ENCODE peak calls at places on chromosomes 12 and 14, in eight cellular contexts. Q is HepG2, X is transverse colon, W is neural crest cell, M is pancreas, N is fibroblast of mammary gland, O is tibial nerve, E is GM20000. V is an unnamed sample.

GRCh38 chr12:131755305-131756113 is 44.6 kb downstream of the SFSWAP start:
- DNase-seq in Q (peak), X (no peak), W (no peak), M (no peak), N (peak), O (no peak), E (peak), V (peak)

GRCh38 chr12:1205512-1206060 is 214.6 kb downstream of the ERC1 start:
- DNase-seq in Q (no peak), X (no peak), W (no peak), M (no peak), N (peak), O (no peak), E (no peak), V (no peak)

GRCh38 chr14:75069811-75070145 is 337 bp downstream of the ZC2HC1C start:
- DNase-seq in Q (peak), X (no peak), W (no peak), M (no peak), N (no peak), O (peak), E (no peak), V (no peak)

GRCh38 chr12:77686760-77687159 is 143.9 kb upstream of the NAV3 start:
- DNase-seq in Q (no peak), X (no peak), W (no peak), M (no peak), N (peak), O (no peak), E (no peak), V (no peak)

GRCh38 chr12:100919116-100919515 is 124.5 kb downstream of the ANO4 start:
- DNase-seq in Q (no peak), X (no peak), W (no peak), M (no peak), N (peak), O (no peak), E (no peak), V (no peak)

GRCh38 chr12:53974084-53975018 is at the start of gene HOTAIR:
- DNase-seq in Q (no peak), X (no peak), W (no peak), M (no peak), N (no peak), O (no peak), E (peak), V (peak)

GRCh38 chr12:123043536-123044001 is 63.1 kb downstream of the ARL6IP4 start:
- DNase-seq in Q (peak), X (peak), W (peak), M (peak), N (peak), O (peak), E (peak), V (peak)

GRCh38 chr14:67112344-67112743 is 76.9 kb upstream of the GARIN2 start:
- DNase-seq in Q (no peak), X (no peak), W (no peak), M (no peak), N (no peak), O (no peak), E (no peak), V (no peak)

GRCh38 chr14:94010625-94011024 is 13.5 kb downstream of the CCDC197 start:
- DNase-seq in Q (no peak), X (no peak), W (no peak), M (no peak), N (no peak), O (no peak), E (no peak), V (no peak)

GRCh38 chr12:38544357-38545066 is 227.9 kb downstream of the ALG10B start:
- DNase-seq in Q (no peak), X (no peak), W (peak), M (no peak), N (no peak), O (no peak), E (no peak), V (peak)
- TF ChIP-seq CTCF in Q (no peak), X (no peak), W (no peak), M (no peak), N (no peak), O (no peak), E (no peak), V (no peak)

GRCh38 chr14:23347406-23348296 is 5.0 kb downstream of the SLC22A17 start:
- DNase-seq in Q (no peak), X (no peak), W (no peak), M (no peak), N (no peak), O (no peak), E (peak), V (no peak)

GRCh38 chr14:23346693-23347405 is 5.8 kb downstream of the SLC22A17 start:
- DNase-seq in Q (no peak), X (no peak), W (no peak), M (no peak), N (no peak), O (no peak), E (no peak), V (no peak)

GRCh38 chr14:23348297-23348655 is 4.4 kb downstream of the SLC22A17 start:
- DNase-seq in Q (no peak), X (no peak), W (no peak), M (no peak), N (no peak), O (no peak), E (peak), V (no peak)

GRCh38 chr14:23345987-23346692 is 6.5 kb downstream of the SLC22A17 start:
- DNase-seq in Q (peak), X (no peak), W (no peak), M (no peak), N (no peak), O (no peak), E (no peak), V (no peak)

DNA sequence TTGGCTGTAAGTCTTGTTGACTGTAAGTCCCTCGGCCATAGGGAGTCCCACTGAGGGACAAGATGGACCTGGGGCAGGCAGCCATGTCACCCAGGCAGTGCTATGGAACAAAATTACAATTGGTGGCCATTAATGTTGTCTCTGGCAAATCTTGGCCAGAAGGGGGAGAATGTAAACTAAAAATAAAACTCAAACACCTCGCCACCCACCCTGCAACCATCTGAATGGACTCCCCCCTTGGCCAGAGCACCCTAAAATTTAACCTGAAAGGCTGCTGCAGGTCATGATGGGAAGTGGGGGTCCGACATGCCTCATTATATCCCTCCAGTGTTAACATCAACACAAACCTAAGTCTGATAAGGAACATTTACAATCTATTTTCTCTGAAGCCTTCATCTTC is 8.2 kb downstream of the SLC22A17 start:
- DNase-seq in Q (no peak), X (no peak), W (no peak), M (no peak), N (no peak), O (no peak), E (no peak), V (no peak)
- TF ChIP-seq CTCF in Q (peak), X (no peak), W (peak), M (no peak), N (no peak), O (no peak), E (no peak), V (no peak)

DNA sequence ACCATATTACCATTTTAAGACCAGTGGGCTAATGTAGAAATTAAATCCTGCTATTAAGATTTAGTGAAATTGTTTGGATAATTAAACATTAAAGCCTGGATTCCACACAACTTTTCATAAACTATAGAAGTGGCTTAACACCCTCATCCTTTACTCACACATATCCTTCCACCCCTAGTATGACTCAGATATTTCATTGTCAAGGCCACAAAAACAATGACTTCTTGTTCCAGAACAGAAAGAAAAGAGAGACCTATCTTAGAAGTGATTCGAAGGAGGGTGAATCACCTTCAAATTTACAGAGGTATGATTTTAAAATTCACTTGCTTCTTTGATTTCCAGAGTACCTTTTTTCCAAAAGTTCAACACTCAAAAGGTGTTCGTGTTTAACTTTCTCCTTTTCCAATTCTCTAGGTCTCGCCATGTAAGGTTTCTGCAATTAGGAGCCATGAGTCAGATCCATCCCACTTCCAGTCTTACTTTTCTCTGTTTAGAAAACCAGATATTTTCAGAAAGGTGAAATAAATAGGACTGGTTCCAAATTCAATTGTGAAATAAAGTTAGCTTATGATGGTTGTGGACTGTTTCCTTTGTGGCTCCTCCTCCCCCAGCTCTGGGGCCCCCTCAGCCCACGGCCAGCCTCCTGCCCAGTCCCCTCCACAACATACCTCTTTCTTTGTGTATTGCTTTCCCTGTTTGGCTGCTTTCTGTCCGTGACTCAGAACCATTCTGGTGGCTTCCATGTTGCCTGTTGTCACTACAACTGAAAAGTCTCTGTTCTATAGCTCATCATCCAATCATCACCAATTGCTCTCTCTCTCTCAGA is 24.6 kb upstream of the MGP start:
- DNase-seq in Q (no peak), X (no peak), W (no peak), M (no peak), N (peak), O (no peak), E (no peak), V (peak)
- TF ChIP-seq CTCF in Q (no peak), X (no peak), W (no peak), M (no peak), N (no peak), O (no peak), E (no peak), V (no peak)

GRCh38 chr14:59267046-59267445 is 78.6 kb downstream of the DAAM1 start:
- DNase-seq in Q (no peak), X (no peak), W (no peak), M (no peak), N (no peak), O (no peak), E (no peak), V (no peak)

GRCh38 chr14:59261334-59261733 is 72.9 kb downstream of the DAAM1 start:
- DNase-seq in Q (peak), X (no peak), W (no peak), M (no peak), N (no peak), O (no peak), E (no peak), V (no peak)

GRCh38 chr14:59265808-59266207 is 77.3 kb downstream of the DAAM1 start:
- DNase-seq in Q (no peak), X (peak), W (no peak), M (no peak), N (peak), O (no peak), E (no peak), V (peak)

GRCh38 chr14:59268011-59268410 is 79.5 kb downstream of the DAAM1 start:
- DNase-seq in Q (no peak), X (no peak), W (no peak), M (no peak), N (peak), O (no peak), E (no peak), V (peak)

DNA sequence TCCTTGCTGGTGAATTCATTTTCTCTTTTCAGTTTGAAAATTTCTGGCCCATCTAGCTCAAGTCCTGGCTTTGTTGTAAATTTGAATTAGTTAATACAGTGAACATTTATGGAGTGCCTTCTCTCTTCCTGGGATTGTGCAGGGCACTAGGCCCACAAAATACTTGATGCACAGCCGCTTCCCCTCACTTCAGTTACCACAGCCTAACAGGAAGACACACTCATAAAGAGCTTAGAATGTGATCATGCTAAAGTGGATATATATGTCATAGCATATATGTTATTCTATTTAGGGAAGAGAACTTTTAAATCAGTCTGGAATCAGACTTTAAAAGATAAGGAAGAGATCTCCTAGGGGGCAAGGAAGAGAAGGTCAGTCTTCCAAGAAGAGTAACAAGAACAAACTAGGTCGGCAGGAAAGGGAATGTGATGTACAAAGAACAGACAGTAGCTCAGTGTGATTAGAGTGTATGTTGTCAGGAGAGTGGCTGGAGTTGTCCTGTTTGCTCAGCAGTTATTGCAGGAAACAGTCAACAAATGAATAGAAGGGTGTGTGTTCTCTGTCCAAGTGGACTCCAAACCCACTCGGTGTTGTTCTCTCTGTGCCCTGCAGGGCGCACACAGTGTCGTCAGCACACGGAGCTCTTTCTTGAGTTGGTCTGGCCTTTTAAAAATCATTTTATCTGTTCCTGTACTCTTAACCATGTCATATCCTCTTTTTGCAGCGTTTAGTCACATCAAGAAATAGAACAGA is 74.4 kb downstream of the DAAM1 start:
- DNase-seq in Q (peak), X (peak), W (peak), M (no peak), N (no peak), O (no peak), E (no peak), V (no peak)
- TF ChIP-seq CTCF in Q (peak), X (peak), W (peak), M (no peak), N (no peak), O (peak), E (no peak), V (no peak)

DNA sequence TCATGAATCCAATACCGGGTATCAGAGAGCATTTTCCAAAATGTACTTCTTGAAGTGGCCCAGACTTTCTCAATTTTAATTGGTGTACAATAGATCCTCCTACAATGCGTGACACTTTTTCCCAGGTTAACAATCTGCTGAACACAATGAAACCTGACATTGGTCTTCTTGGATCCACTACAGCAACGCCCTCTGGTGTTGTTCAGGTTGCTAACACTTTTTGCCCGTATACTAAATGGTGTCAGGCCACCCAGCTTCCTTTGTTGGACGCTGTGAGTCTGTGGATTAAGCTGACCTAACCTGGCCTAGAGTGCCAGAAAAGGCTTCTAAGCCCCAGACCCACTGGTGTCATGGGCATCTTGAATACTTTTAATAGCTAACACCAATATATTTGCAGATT is 89.2 kb downstream of the KCNK10 start:
- DNase-seq in Q (peak), X (no peak), W (no peak), M (no peak), N (peak), O (no peak), E (peak), V (peak)
- TF ChIP-seq CTCF in Q (peak), X (peak), W (peak), M (no peak), N (peak), O (no peak), E (no peak), V (peak)

GRCh38 chr14:68449565-68450295 is 343.1 kb downstream of the ZFP36L1 start:
- DNase-seq in Q (no peak), X (no peak), W (no peak), M (no peak), N (no peak), O (no peak), E (no peak), V (no peak)

GRCh38 chr14:68451676-68452387 is 341.0 kb downstream of the ZFP36L1 start:
- DNase-seq in Q (no peak), X (no peak), W (no peak), M (no peak), N (peak), O (peak), E (no peak), V (no peak)

GRCh38 chr14:68448379-68448778 is 344.5 kb downstream of the ZFP36L1 start:
- DNase-seq in Q (no peak), X (no peak), W (no peak), M (no peak), N (no peak), O (no peak), E (no peak), V (no peak)

GRCh38 chr14:68447581-68448281 is 345.1 kb downstream of the ZFP36L1 start:
- DNase-seq in Q (no peak), X (no peak), W (no peak), M (no peak), N (no peak), O (no peak), E (no peak), V (no peak)

DNA sequence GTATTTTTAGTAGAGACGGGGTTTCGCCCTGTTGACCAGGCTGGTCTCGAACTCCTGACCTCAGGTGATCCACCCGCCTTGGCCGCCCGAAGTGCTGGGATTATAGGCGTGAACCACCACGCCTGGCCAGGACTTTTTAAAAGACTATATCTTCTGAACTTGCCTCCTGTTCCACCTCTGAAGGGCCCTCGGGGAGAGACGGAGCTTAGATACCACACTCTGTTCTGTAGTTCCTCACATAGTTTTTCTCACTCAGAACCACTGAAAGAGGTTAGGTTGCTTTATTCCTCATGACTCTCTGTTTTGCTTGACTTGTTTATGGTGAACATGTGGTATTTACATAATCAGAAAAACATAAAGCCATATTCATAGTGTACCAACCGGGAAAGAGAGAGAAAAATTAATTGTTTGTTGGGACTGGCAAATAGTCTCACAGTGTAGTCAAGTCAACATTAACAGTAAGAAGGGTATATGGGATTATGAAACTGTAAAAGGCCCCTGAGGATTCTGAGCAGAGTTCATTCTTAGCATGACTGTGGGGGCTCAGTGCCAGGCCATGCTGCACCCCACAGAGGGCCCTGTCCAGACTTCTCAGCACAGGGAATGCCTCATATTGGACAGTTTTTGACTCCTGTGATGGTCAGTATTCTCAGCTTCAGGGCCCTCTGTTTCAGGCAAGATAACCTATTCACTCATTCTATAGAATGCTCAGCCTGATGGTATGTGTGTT is 342.3 kb downstream of the ZFP36L1 start:
- DNase-seq in Q (no peak), X (no peak), W (no peak), M (no peak), N (no peak), O (no peak), E (no peak), V (no peak)
- TF ChIP-seq CTCF in Q (no peak), X (no peak), W (no peak), M (no peak), N (no peak), O (no peak), E (no peak), V (no peak)

DNA sequence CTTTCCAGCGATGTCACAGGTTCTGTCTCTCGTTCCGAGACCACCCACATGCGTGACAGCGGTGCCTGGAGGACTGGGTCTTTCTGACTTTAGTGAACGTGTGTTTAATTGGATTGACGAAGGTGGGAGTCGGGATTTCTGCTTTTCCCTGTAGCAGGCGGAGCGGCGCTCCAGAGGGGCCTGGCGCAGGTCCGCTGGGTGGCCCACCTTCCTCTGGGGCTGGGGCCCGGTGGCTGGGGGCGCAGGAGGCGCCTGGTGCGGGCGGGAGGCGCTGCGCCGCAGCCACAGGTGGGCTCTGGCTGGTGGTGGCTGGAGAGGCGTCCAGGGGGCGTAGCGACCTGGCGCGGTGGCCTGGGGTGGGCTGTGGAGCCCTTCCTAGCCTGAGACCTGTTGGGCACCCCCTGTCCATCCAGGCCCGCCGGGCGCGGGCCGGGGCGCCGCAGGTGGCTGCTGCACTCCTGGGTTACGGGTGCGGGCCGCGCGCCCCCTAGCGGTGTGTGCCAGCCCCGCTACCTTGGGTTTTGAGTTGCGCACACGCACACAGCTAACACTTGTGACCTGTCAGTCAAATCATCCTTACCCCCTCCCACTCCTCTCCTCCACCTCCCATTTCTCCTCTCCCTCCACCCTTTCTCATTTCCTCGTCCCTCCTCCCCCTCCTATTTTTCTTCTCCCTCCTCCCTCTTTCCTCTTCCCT is 2.0 kb downstream of the MEG3 start:
- DNase-seq in Q (no peak), X (no peak), W (no peak), M (peak), N (peak), O (no peak), E (no peak), V (peak)
- TF ChIP-seq CTCF in Q (no peak), X (peak), W (no peak), M (no peak), N (peak), O (peak), E (no peak), V (peak)

GRCh38 chr12:90407841-90408240 is 547.1 kb downstream of the CCER1 start:
- DNase-seq in Q (no peak), X (no peak), W (no peak), M (no peak), N (peak), O (no peak), E (no peak), V (no peak)
- TF ChIP-seq CTCF in Q (no peak), X (no peak), W (no peak), M (no peak), N (no peak), O (no peak), E (no peak), V (no peak)

V was measured in MCF 10A.